ENCODE peak calls at places on chromosomes 2 and 18, in four cellular contexts. One of them, this sample, is unnamed.

GRCh38 chr2:43484323-43484930 is 111.4 kb downstream of the THADA start:
- DNase-seq in SK-N-SH: peak; percentile 48
- DNase-seq in neural crest cell: no peak
- DNase-seq in mammary epithelial cell: peak; percentile 50
- DNase-seq in this sample: no peak

GRCh38 chr2:145546091-145546490 is 1026.2 kb upstream of the ZEB2 start:
- DNase-seq in SK-N-SH: no peak
- DNase-seq in neural crest cell: no peak
- DNase-seq in mammary epithelial cell: peak; percentile 5
- DNase-seq in this sample: no peak

GRCh38 chr2:127597984-127598380 is 48.0 kb upstream of the GPR17 start:
- DNase-seq in SK-N-SH: no peak
- DNase-seq in neural crest cell: no peak
- DNase-seq in mammary epithelial cell: peak; percentile 31
- DNase-seq in this sample: no peak

GRCh38 chr18:54209471-54210180 is 14.8 kb downstream of the MBD2 start:
- DNase-seq in SK-N-SH: no peak
- DNase-seq in neural crest cell: no peak
- DNase-seq in mammary epithelial cell: peak; percentile 72
- DNase-seq in this sample: no peak

GRCh38 chr2:48852938-48853337 is 97.4 kb upstream of the LHCGR start:
- DNase-seq in SK-N-SH: no peak
- DNase-seq in neural crest cell: no peak
- DNase-seq in mammary epithelial cell: no peak
- DNase-seq in this sample: no peak

GRCh38 chr18:73980289-73980979 is 167.2 kb downstream of the FBXO15 start:
- DNase-seq in SK-N-SH: peak; percentile 25
- DNase-seq in neural crest cell: peak; percentile 62
- DNase-seq in mammary epithelial cell: peak; percentile 23
- DNase-seq in this sample: peak; percentile 61

GRCh38 chr2:237421542-237422047 is 7.6 kb upstream of the COL6A3 start:
- DNase-seq in SK-N-SH: peak; percentile 71
- DNase-seq in neural crest cell: peak; percentile 72
- DNase-seq in mammary epithelial cell: peak; percentile 59
- DNase-seq in this sample: peak; percentile 84

GRCh38 chr2:6934329-6934728 is 17.1 kb downstream of the RNF144A start:
- DNase-seq in SK-N-SH: no peak
- DNase-seq in neural crest cell: no peak
- DNase-seq in mammary epithelial cell: no peak
- DNase-seq in this sample: no peak

GRCh38 chr18:23453657-23454011 is 547 bp downstream of the RIOK3 start:
- DNase-seq in SK-N-SH: no peak
- DNase-seq in neural crest cell: no peak
- DNase-seq in mammary epithelial cell: peak; percentile 91
- DNase-seq in this sample: no peak

GRCh38 chr2:48601349-48601748 is 16.3 kb upstream of the GTF2A1L start:
- DNase-seq in SK-N-SH: no peak
- DNase-seq in neural crest cell: no peak
- DNase-seq in mammary epithelial cell: peak; percentile 9
- DNase-seq in this sample: peak; percentile 28

GRCh38 chr2:9644603-9645002 is 13.8 kb upstream of the YWHAQ start:
- DNase-seq in SK-N-SH: no peak
- DNase-seq in neural crest cell: no peak
- DNase-seq in mammary epithelial cell: peak; percentile 85
- DNase-seq in this sample: no peak

GRCh38 chr2:46666044-46666662 is 186.8 kb downstream of the TMEM247 start:
- DNase-seq in SK-N-SH: no peak
- DNase-seq in neural crest cell: no peak
- DNase-seq in mammary epithelial cell: no peak
- DNase-seq in this sample: no peak

GRCh38 chr2:121197369-121198091 is 87.5 kb downstream of the TFCP2L1 start:
- DNase-seq in SK-N-SH: no peak
- DNase-seq in neural crest cell: no peak
- DNase-seq in mammary epithelial cell: peak; percentile 95
- DNase-seq in this sample: no peak

GRCh38 chr2:109335586-109336266 is 206.7 kb downstream of the SH3RF3 start:
- DNase-seq in SK-N-SH: no peak
- DNase-seq in neural crest cell: no peak
- DNase-seq in mammary epithelial cell: peak; percentile 19
- DNase-seq in this sample: no peak

GRCh38 chr2:232779935-232780334 is 3.6 kb upstream of the KCNJ13 start:
- DNase-seq in SK-N-SH: no peak
- DNase-seq in neural crest cell: no peak
- DNase-seq in mammary epithelial cell: no peak
- DNase-seq in this sample: no peak

GRCh38 chr18:57437782-57438668 is 2.9 kb downstream of the ONECUT2 start:
- DNase-seq in SK-N-SH: peak; percentile 90
- DNase-seq in neural crest cell: peak; percentile 75
- DNase-seq in mammary epithelial cell: peak; percentile 62
- DNase-seq in this sample: peak; percentile 85

GRCh38 chr2:794554-795244 is 117.5 kb upstream of the TMEM18 start:
- DNase-seq in SK-N-SH: no peak
- DNase-seq in neural crest cell: no peak
- DNase-seq in mammary epithelial cell: no peak
- DNase-seq in this sample: no peak

GRCh38 chr2:197088694-197089093 is 162.2 kb upstream of the PGAP1 start:
- DNase-seq in SK-N-SH: no peak
- DNase-seq in neural crest cell: no peak
- DNase-seq in mammary epithelial cell: no peak
- DNase-seq in this sample: no peak

GRCh38 chr2:219969508-219969907 is 342.1 kb downstream of the SLC4A3 start:
- DNase-seq in SK-N-SH: no peak
- DNase-seq in neural crest cell: no peak
- DNase-seq in mammary epithelial cell: peak; percentile 88
- DNase-seq in this sample: no peak

GRCh38 chr2:10329880-10330699 is 27.4 kb downstream of the HPCAL1 start:
- DNase-seq in SK-N-SH: no peak
- DNase-seq in neural crest cell: no peak
- DNase-seq in mammary epithelial cell: no peak
- DNase-seq in this sample: no peak

DNA sequence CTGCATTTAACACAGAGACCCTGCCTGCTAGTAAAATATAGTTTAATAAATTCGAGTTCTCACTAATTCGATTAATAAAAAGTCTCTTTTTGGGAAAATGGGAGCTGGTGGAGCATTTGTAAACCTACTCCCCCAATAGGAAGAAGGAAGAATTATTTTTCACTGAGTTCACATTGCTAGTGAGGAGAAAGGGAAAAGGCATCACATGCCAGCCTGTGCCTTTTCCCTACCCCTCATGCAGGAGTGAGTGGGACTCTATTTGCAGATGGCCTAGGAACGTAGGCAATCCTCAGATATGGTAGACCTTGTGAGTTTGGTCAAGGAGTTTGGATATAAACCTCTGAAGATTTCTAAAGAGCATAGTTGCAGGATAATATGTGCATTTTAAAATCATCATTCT is 218.4 kb upstream of the TRIB2 start:
- DNase-seq in SK-N-SH: no peak
- DNase-seq in neural crest cell: no peak
- DNase-seq in mammary epithelial cell: no peak
- DNase-seq in this sample: no peak
- TF ChIP-seq CTCF in SK-N-SH: peak; percentile 17
- TF ChIP-seq CTCF in neural crest cell: no peak
- TF ChIP-seq CTCF in mammary epithelial cell: no peak
- TF ChIP-seq CTCF in this sample: no peak

GRCh38 chr2:213087040-213087439 is 64.4 kb downstream of the IKZF2 start:
- DNase-seq in SK-N-SH: no peak
- DNase-seq in neural crest cell: no peak
- DNase-seq in mammary epithelial cell: no peak
- DNase-seq in this sample: no peak

GRCh38 chr2:213086566-213086965 is 64.8 kb downstream of the IKZF2 start:
- DNase-seq in SK-N-SH: no peak
- DNase-seq in neural crest cell: no peak
- DNase-seq in mammary epithelial cell: no peak
- DNase-seq in this sample: no peak

GRCh38 chr2:213089438-213089837 is 62.0 kb downstream of the IKZF2 start:
- DNase-seq in SK-N-SH: no peak
- DNase-seq in neural crest cell: no peak
- DNase-seq in mammary epithelial cell: no peak
- DNase-seq in this sample: no peak

GRCh38 chr2:213091765-213092164 is 59.6 kb downstream of the IKZF2 start:
- DNase-seq in SK-N-SH: no peak
- DNase-seq in neural crest cell: no peak
- DNase-seq in mammary epithelial cell: no peak
- DNase-seq in this sample: no peak

DNA sequence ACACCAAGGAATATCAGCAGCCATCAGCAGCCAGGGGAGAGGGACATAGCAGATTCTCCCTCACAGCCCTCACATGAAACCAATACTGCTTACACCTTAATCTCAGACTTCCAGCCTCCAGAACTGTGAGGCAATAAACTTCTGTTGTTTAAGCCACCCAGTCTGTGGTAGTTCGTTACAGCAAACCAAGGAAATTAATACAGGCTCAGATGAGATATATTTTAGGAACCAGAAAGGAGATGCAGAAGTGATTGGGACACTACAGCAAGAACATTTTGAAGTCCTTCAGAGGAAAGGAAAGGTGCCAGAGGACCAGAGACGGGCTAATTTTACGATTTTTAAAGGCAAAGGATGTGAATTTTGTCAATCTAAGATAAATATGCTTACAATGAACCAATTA is 60.6 kb downstream of the IKZF2 start:
- DNase-seq in SK-N-SH: no peak
- DNase-seq in neural crest cell: no peak
- DNase-seq in mammary epithelial cell: no peak
- DNase-seq in this sample: no peak
- TF ChIP-seq CTCF in SK-N-SH: no peak
- TF ChIP-seq CTCF in neural crest cell: no peak
- TF ChIP-seq CTCF in mammary epithelial cell: no peak
- TF ChIP-seq CTCF in this sample: no peak

GRCh38 chr2:203758841-203759691 is 52.6 kb downstream of the CD28 start:
- DNase-seq in SK-N-SH: no peak
- DNase-seq in neural crest cell: no peak
- DNase-seq in mammary epithelial cell: peak; percentile 88
- DNase-seq in this sample: no peak

GRCh38 chr2:203756161-203756560 is 49.7 kb downstream of the CD28 start:
- DNase-seq in SK-N-SH: no peak
- DNase-seq in neural crest cell: no peak
- DNase-seq in mammary epithelial cell: no peak
- DNase-seq in this sample: no peak

GRCh38 chr2:203763425-203764272 is 57.2 kb downstream of the CD28 start:
- DNase-seq in SK-N-SH: no peak
- DNase-seq in neural crest cell: no peak
- DNase-seq in mammary epithelial cell: no peak
- DNase-seq in this sample: no peak

DNA sequence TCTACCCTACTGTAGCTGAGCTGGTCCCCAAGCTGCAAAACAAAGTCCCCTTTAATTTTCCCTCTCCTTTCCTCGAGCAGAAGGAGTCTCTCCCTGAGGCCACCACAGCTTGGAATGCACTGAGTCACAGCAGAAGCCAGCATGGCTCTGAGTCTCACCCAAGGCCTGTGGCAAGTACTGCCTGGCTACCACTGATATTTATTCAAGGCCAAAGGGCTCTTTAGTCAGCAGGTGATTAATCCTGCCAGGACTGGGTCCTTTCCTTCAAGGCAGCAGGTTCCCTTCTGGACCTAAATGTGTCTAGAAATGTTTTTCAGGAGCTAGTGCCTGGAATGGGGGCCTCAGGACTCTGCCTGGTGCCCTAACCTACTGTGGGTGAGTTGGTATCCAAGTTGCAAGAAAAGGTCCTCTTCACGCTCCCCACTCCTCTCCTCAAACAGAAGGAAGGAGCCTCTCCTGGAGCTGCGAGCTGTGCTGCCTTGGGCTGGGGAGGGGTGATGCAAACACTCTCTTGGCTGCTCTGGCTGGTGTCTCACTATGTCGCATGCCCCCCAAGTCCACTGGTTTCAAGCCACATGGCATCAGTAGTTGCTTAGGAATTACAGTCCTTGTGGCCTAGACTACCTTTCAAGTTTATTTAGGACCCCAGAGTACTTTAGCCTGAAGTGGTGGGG is 53.4 kb downstream of the CD28 start:
- DNase-seq in SK-N-SH: no peak
- DNase-seq in neural crest cell: no peak
- DNase-seq in mammary epithelial cell: peak; percentile 93
- DNase-seq in this sample: no peak
- TF ChIP-seq CTCF in SK-N-SH: no peak
- TF ChIP-seq CTCF in neural crest cell: no peak
- TF ChIP-seq CTCF in mammary epithelial cell: no peak
- TF ChIP-seq CTCF in this sample: no peak

GRCh38 chr18:66749030-66749429 is 145.1 kb upstream of the CDH19 start:
- DNase-seq in SK-N-SH: peak; percentile 34
- DNase-seq in neural crest cell: no peak
- DNase-seq in mammary epithelial cell: no peak
- DNase-seq in this sample: no peak
- TF ChIP-seq CTCF in SK-N-SH: peak; percentile 34
- TF ChIP-seq CTCF in neural crest cell: peak; percentile 27
- TF ChIP-seq CTCF in mammary epithelial cell: peak; percentile 37
- TF ChIP-seq CTCF in this sample: no peak

GRCh38 chr2:102141011-102141914 is 1.3 kb upstream of the IL1R1 start:
- DNase-seq in SK-N-SH: no peak
- DNase-seq in neural crest cell: no peak
- DNase-seq in mammary epithelial cell: no peak
- DNase-seq in this sample: no peak

GRCh38 chr2:102140367-102140766 is 2.2 kb upstream of the IL1R1 start:
- DNase-seq in SK-N-SH: no peak
- DNase-seq in neural crest cell: no peak
- DNase-seq in mammary epithelial cell: no peak
- DNase-seq in this sample: no peak

GRCh38 chr2:102137138-102137537 is 5.4 kb upstream of the IL1R1 start:
- DNase-seq in SK-N-SH: no peak
- DNase-seq in neural crest cell: no peak
- DNase-seq in mammary epithelial cell: peak; percentile 54
- DNase-seq in this sample: no peak

GRCh38 chr2:102139851-102140250 is 2.7 kb upstream of the IL1R1 start:
- DNase-seq in SK-N-SH: no peak
- DNase-seq in neural crest cell: no peak
- DNase-seq in mammary epithelial cell: no peak
- DNase-seq in this sample: no peak

DNA sequence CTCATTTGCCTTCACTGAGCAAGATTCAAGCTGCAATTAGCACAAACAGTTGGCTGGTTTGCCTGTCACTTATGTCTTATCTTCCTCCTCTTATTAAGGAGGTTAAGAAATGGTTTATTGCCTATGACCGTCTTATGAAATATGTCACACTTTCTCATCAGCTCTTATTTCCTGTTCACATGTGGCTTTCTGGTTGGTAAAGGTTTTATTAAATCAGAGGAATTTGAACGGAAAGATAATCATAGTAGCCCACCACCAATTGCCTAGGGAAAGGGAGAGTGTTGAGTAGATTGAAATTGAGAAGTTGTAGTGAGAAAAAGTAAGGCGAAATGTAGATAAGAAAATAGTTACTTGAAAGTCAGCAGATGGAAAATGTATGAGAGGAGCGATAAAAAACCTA is 4.2 kb upstream of the IL1R1 start:
- DNase-seq in SK-N-SH: no peak
- DNase-seq in neural crest cell: no peak
- DNase-seq in mammary epithelial cell: no peak
- DNase-seq in this sample: no peak
- TF ChIP-seq CTCF in SK-N-SH: no peak
- TF ChIP-seq CTCF in neural crest cell: no peak
- TF ChIP-seq CTCF in mammary epithelial cell: no peak
- TF ChIP-seq CTCF in this sample: no peak

GRCh38 chr18:76435321-76435989 is 59.6 kb downstream of the ZNF516 start:
- DNase-seq in SK-N-SH: no peak
- DNase-seq in neural crest cell: no peak
- DNase-seq in mammary epithelial cell: no peak
- DNase-seq in this sample: no peak
- TF ChIP-seq CTCF in SK-N-SH: no peak
- TF ChIP-seq CTCF in neural crest cell: no peak
- TF ChIP-seq CTCF in mammary epithelial cell: no peak
- TF ChIP-seq CTCF in this sample: no peak

This sample was measured in endothelial cell.